ENCODE peak calls at places on chromosomes 11 and 22, in four cellular contexts. F is K562, J is GM12878, E is HepG2. P is an unnamed sample.

GRCh38 chr11:12667646-12668045 is 6.6 kb upstream of the TEAD1 start:
- DNase-seq in F (no peak), J (no peak), E (no peak), P (no peak)

GRCh38 chr11:121467965-121468364 is 15.2 kb upstream of the SORL1-AS1 start:
- DNase-seq in F (no peak), J (peak; percentile 90), E (no peak), P (no peak)

GRCh38 chr11:73308963-73309960 is 1.2 kb downstream of the ARHGEF17 start:
- DNase-seq in F (peak; percentile 47), J (no peak), E (peak; percentile 92), P (no peak)

GRCh38 chr11:124945826-124946225 is 8.2 kb upstream of the CCDC15 start:
- DNase-seq in F (no peak), J (no peak), E (no peak), P (no peak)

GRCh38 chr11:118002541-118003019 is 16.4 kb downstream of the IL10RA start:
- DNase-seq in F (peak; percentile 44), J (no peak), E (no peak), P (no peak)

GRCh38 chr11:35614949-35615569 is 3.2 kb upstream of the FJX1 start:
- DNase-seq in F (no peak), J (no peak), E (no peak), P (no peak)

GRCh38 chr11:126419801-126420729 is 64.6 kb downstream of the ST3GAL4 start:
- DNase-seq in F (peak; percentile 79), J (peak; percentile 60), E (no peak), P (no peak)

GRCh38 chr11:86184728-86185127 is 59.8 kb upstream of the EED start:
- DNase-seq in F (no peak), J (no peak), E (no peak), P (no peak)

GRCh38 chr22:40469181-40469580 is 98.8 kb downstream of the SGSM3 start:
- DNase-seq in F (peak; percentile 19), J (no peak), E (no peak), P (no peak)

GRCh38 chr22:50729391-50730012 is 8.5 kb upstream of the ACR start:
- DNase-seq in F (no peak), J (no peak), E (no peak), P (no peak)

GRCh38 chr22:47618611-47619010 is 856.2 kb downstream of the TBC1D22A start:
- DNase-seq in F (no peak), J (no peak), E (no peak), P (no peak)
- TF ChIP-seq BHLHE40 in F (no peak), J (no peak), E (no peak), P (no peak)

GRCh38 chr11:68838572-68838964 is 3.1 kb downstream of the CPT1A start:
- DNase-seq in F (no peak), J (no peak), E (peak; percentile 33), P (no peak)
- TF ChIP-seq TARDBP in F (no peak), J (no peak), E (no peak), P (no peak)

DNA sequence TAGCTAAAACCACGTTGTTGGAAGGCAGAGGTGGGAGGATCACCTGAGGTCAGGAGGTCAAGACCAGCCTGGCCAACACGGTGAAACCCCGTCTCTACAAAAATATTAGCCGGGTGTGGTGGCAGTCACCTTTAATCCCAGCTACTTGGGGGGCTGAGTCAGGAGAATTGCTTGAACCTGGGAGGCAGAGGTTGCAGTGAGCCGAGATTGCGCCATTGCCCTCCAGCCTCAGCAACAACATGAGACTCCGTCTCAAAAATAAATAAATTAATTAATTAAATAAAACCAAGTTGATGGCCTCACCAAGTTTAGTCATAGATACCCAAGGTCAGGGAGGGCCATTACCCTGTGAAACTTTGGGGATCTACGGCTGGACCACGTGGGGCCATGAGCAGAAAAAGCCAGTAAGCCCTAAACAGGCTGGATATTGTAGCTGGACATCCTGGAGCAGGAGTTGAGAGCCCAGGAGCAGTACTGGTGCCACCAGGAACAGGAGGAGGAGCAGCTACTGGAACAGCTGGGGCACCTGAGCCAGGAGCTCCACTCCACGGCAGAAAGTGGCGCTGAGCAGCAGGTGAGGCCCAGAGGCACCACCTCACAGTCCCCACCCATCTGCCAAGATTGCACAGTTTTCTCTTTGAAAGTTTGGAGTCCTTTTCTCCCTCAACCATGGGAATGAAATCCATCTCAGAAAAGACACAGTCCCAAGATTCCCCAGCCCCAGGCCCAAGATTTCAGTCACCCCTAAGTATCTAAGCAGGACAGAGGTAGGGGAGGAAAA is 50.5 kb downstream of the BTG4 start:
- DNase-seq in F (no peak), J (no peak), E (no peak), P (no peak)
- TF ChIP-seq BHLHE40 in F (no peak), J (no peak), E (no peak), P (no peak)

DNA sequence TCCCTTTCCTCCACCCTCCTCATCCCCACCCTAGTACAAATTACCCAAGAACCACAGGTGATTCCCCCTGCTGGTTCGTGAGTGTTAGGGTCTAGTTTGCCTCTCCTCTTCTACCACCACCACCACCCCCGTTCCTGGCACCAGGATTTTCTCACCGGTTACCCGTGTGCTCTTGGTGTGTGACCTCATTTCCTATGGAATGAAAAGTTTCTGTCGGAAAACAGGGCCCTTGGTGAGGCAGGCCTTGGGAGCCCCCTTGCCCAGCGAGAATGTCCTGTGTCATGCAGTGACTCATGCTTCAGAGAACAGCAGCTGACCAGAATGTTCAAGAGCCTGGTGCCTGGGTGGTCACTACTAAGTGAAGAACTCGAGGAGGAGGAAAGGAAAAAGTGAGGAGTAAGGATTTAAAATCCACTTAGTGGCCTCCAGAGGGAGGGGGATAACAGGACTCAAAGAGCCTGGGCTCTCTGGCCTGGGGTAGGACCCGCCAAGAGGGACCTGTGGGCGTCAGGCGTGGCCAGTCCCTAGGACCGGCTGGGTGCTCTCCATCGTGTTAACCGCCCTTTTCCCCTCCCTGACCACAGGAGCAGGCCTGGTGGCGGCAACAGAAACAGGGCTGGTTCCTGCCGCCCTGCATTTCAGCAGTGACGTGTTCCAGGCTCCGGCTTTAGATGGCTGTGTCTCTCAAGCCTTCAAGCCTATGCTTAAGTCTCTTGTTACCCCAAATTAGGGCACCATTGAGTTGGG is 30.2 kb downstream of the C22orf31 start:
- DNase-seq in F (peak; percentile 55), J (no peak), E (peak; percentile 93), P (peak; percentile 49)
- TF ChIP-seq TARDBP in F (no peak), J (no peak), E (no peak), P (no peak)

DNA sequence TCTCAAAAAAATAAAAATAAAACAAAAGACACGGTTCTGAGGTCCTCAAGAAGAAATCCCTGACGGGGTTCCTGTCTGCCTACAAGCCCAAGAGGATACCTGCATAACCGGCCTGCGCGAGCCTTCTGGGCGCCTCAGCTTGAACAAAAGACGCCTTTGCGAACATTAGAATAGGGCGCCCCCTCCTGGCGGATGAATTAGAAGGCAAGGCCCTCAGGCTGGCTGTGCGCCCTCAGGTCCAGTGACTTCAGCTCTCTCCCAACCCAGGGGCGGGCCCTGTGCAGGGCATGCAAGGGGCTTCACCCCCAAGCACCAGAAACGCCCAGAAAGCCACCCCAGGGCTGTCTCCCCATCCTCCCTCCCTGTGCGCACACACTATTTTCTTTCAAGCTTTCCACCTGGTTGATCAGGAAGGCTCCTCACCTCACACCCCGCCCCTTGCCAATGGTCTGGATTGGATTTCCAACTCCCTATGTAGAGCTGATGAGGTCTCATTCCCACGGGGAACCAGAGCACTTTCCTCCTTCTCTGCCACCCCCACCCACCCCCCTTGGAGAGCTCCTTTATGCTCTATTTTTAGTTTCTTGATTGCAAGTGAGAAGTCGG is 273.3 kb downstream of the BUD13 start:
- DNase-seq in F (peak; percentile 78), J (no peak), E (peak; percentile 78), P (peak; percentile 83)
- TF ChIP-seq BHLHE40 in F (no peak), J (no peak), E (no peak), P (no peak)

GRCh38 chr22:24205438-24206189 is 24.3 kb downstream of the SUSD2 start:
- DNase-seq in F (no peak), J (no peak), E (no peak), P (no peak)

GRCh38 chr22:24207264-24208011 is 26.2 kb downstream of the SUSD2 start:
- DNase-seq in F (no peak), J (no peak), E (no peak), P (no peak)

GRCh38 chr22:24209016-24209415 is 27.7 kb downstream of the SUSD2 start:
- DNase-seq in F (no peak), J (no peak), E (no peak), P (no peak)

GRCh38 chr22:24208012-24208749 is 26.9 kb downstream of the SUSD2 start:
- DNase-seq in F (no peak), J (no peak), E (peak; percentile 92), P (no peak)
- TF ChIP-seq TARDBP in F (no peak), J (no peak), E (peak; percentile 33), P (no peak)

DNA sequence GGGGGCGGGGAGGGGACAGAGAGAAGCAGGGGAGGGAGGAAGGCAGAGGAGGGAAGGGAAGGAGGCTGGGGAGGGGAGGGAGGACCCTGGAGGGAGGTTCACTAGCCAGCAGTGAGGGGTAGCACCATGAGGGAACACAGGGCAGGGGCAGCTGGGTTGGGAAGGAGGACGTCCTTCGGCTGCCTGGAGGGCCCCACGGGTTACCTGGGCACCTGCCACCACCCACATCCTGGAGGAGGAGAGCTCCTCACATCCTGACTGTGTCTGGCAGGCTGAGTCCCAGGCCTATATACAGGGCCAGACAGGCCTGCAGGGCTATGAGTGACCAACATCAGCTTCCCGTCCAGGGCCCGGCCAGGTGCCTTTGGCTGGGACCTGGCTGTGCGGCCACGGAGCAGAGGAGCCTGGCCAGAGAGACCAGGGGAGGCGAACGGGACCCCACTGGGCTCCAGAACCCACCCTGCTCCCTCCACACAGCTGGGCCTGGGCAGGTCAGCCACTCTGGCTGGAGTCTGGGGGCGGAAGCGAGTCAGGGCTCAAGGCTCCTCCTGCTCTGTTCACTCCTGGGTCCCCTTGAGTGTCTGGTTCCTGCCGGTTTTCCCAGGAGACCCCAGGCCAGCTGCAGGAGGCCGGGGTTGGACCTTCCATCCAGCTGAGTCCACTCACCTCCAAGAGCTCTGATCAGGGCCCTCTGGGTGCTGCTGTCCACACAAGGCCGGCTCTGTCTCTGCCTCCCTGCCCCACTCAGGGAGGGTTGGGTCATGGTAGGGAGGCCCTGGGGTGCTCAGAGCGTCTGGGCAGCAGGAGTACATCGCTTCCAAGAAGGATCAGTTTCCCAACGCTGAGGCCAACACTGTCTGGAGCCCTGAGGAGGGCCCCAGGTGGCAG is 677.7 kb downstream of the BRD1 start:
- DNase-seq in F (no peak), J (no peak), E (no peak), P (no peak)
- TF ChIP-seq BHLHE40 in F (no peak), J (no peak), E (no peak), P (no peak)

GRCh38 chr11:28401446-28401845 is 293.3 kb downstream of the METTL15 start:
- DNase-seq in F (no peak), J (no peak), E (no peak), P (no peak)
- TF ChIP-seq TARDBP in F (no peak), J (no peak), E (no peak), P (no peak)

DNA sequence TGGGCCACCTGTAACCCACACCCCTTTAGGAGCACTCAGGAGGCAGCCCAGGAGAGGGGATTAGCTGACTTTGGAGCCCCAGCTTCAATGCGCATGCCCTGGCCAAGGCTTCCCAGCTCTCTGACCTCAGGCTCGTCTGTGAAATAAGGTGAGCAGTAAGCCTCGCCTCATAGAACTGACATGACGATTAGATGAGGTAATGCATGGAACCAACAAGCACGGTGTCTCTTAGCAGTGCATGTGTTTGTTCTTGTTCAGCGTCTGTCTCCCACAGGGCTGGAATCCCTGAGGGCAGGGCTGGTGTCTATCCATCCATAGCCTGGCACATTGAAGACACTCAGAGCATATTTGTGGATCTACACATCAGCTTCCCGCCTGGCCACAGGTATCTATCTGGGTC is 415.4 kb downstream of the MN1 start:
- DNase-seq in F (no peak), J (no peak), E (no peak), P (no peak)
- TF ChIP-seq BHLHE40 in F (no peak), J (no peak), E (no peak), P (no peak)